ENCODE peak calls at places on chromosome 1, in six cellular contexts. One of them, this sample, is unnamed. For H3K4me1, the result is how much of the 10 kb centered on the place peaks cover.

GRCh38 chr1:25880518-25880917 is 5.0 kb upstream of the PAQR7 start:
- DNase-seq in fibroblast of lung: no peak
- DNase-seq in transverse colon: no peak
- DNase-seq in left ventricle myocardium inferior: no peak
- DNase-seq in cardiac muscle cell: no peak
- DNase-seq in spleen: peak
- DNase-seq in this sample: no peak

GRCh38 chr1:160637821-160638539 is 8.9 kb downstream of the SLAMF1 start:
- DNase-seq in fibroblast of lung: no peak
- DNase-seq in transverse colon: no peak
- DNase-seq in left ventricle myocardium inferior: no peak
- DNase-seq in cardiac muscle cell: no peak
- DNase-seq in spleen: no peak
- DNase-seq in this sample: no peak

GRCh38 chr1:221739018-221739676 is 2.7 kb downstream of the DUSP10 start:
- DNase-seq in fibroblast of lung: no peak
- DNase-seq in transverse colon: no peak
- DNase-seq in left ventricle myocardium inferior: no peak
- DNase-seq in cardiac muscle cell: no peak
- DNase-seq in spleen: peak
- DNase-seq in this sample: no peak

GRCh38 chr1:208004851-208005250 is 93.9 kb upstream of the CD34 start:
- DNase-seq in fibroblast of lung: no peak
- DNase-seq in transverse colon: no peak
- DNase-seq in left ventricle myocardium inferior: no peak
- DNase-seq in cardiac muscle cell: no peak
- DNase-seq in spleen: no peak
- DNase-seq in this sample: peak

GRCh38 chr1:95926331-95926730 is 692.3 kb downstream of the RWDD3 start:
- DNase-seq in fibroblast of lung: no peak
- DNase-seq in transverse colon: no peak
- DNase-seq in left ventricle myocardium inferior: no peak
- DNase-seq in cardiac muscle cell: no peak
- DNase-seq in spleen: no peak
- DNase-seq in this sample: no peak

GRCh38 chr1:230794871-230795645 is 47.9 kb downstream of the CAPN9 start:
- DNase-seq in fibroblast of lung: no peak
- DNase-seq in transverse colon: no peak
- DNase-seq in left ventricle myocardium inferior: no peak
- DNase-seq in cardiac muscle cell: no peak
- DNase-seq in spleen: no peak
- DNase-seq in this sample: no peak

GRCh38 chr1:62841587-62842169 is 57.7 kb downstream of the ATG4C start:
- DNase-seq in fibroblast of lung: peak
- DNase-seq in transverse colon: no peak
- DNase-seq in left ventricle myocardium inferior: no peak
- DNase-seq in cardiac muscle cell: peak
- DNase-seq in spleen: no peak
- DNase-seq in this sample: no peak

GRCh38 chr1:118504231-118504644 is 319.2 kb upstream of the SPAG17 start:
- DNase-seq in fibroblast of lung: no peak
- DNase-seq in transverse colon: no peak
- DNase-seq in left ventricle myocardium inferior: no peak
- DNase-seq in cardiac muscle cell: peak
- DNase-seq in spleen: no peak
- DNase-seq in this sample: no peak

GRCh38 chr1:207077470-207078377 is 10.9 kb upstream of the C4BPB start:
- DNase-seq in fibroblast of lung: peak
- DNase-seq in transverse colon: peak
- DNase-seq in left ventricle myocardium inferior: no peak
- DNase-seq in cardiac muscle cell: peak
- DNase-seq in spleen: no peak
- DNase-seq in this sample: peak

GRCh38 chr1:200457810-200458209 is 48.0 kb upstream of the ZNF281 start:
- DNase-seq in fibroblast of lung: no peak
- DNase-seq in transverse colon: no peak
- DNase-seq in left ventricle myocardium inferior: no peak
- DNase-seq in cardiac muscle cell: no peak
- DNase-seq in spleen: no peak
- DNase-seq in this sample: no peak

GRCh38 chr1:112938188-112938587 is 17.8 kb downstream of the SLC16A1 start:
- DNase-seq in fibroblast of lung: peak
- DNase-seq in transverse colon: no peak
- DNase-seq in left ventricle myocardium inferior: no peak
- DNase-seq in cardiac muscle cell: no peak
- DNase-seq in spleen: no peak
- DNase-seq in this sample: no peak

GRCh38 chr1:85258536-85259117 is 835 bp downstream of the C1orf52 start:
- DNase-seq in fibroblast of lung: no peak
- DNase-seq in transverse colon: no peak
- DNase-seq in left ventricle myocardium inferior: no peak
- DNase-seq in cardiac muscle cell: peak
- DNase-seq in spleen: no peak
- DNase-seq in this sample: peak

GRCh38 chr1:118988186-118989005 is at the start of gene TBX15:
- DNase-seq in fibroblast of lung: no peak
- DNase-seq in transverse colon: no peak
- DNase-seq in left ventricle myocardium inferior: no peak
- DNase-seq in cardiac muscle cell: no peak
- DNase-seq in spleen: no peak
- DNase-seq in this sample: peak

GRCh38 chr1:6603851-6604558 is 1.3 kb upstream of the KLHL21 start:
- DNase-seq in fibroblast of lung: peak
- DNase-seq in transverse colon: peak
- DNase-seq in left ventricle myocardium inferior: peak
- DNase-seq in cardiac muscle cell: peak
- DNase-seq in spleen: peak
- DNase-seq in this sample: peak

GRCh38 chr1:151720974-151721787 is at the start of gene RIIAD1:
- DNase-seq in fibroblast of lung: no peak
- DNase-seq in transverse colon: no peak
- DNase-seq in left ventricle myocardium inferior: peak
- DNase-seq in cardiac muscle cell: peak
- DNase-seq in spleen: peak
- DNase-seq in this sample: peak

GRCh38 chr1:173505401-173505800 is 28.3 kb downstream of the PRDX6 start:
- DNase-seq in fibroblast of lung: no peak
- DNase-seq in transverse colon: no peak
- DNase-seq in left ventricle myocardium inferior: no peak
- DNase-seq in cardiac muscle cell: no peak
- DNase-seq in spleen: no peak
- DNase-seq in this sample: no peak

GRCh38 chr1:53890522-53890941 is 935 bp upstream of the YIPF1 start:
- DNase-seq in fibroblast of lung: no peak
- DNase-seq in transverse colon: no peak
- DNase-seq in left ventricle myocardium inferior: no peak
- DNase-seq in cardiac muscle cell: no peak
- DNase-seq in spleen: no peak
- DNase-seq in this sample: peak

GRCh38 chr1:201692307-201693018 is 136.5 kb upstream of the IPO9 start:
- DNase-seq in fibroblast of lung: no peak
- DNase-seq in transverse colon: no peak
- DNase-seq in left ventricle myocardium inferior: no peak
- DNase-seq in cardiac muscle cell: no peak
- DNase-seq in spleen: no peak
- DNase-seq in this sample: peak

GRCh38 chr1:22234631-22235030 is 91.7 kb upstream of the WNT4 start:
- DNase-seq in fibroblast of lung: no peak
- DNase-seq in transverse colon: no peak
- DNase-seq in left ventricle myocardium inferior: no peak
- DNase-seq in cardiac muscle cell: no peak
- DNase-seq in spleen: no peak
- DNase-seq in this sample: peak

GRCh38 chr1:95073446-95073845 is 695 bp upstream of the ALG14 start:
- DNase-seq in fibroblast of lung: no peak
- DNase-seq in transverse colon: no peak
- DNase-seq in left ventricle myocardium inferior: no peak
- DNase-seq in cardiac muscle cell: no peak
- DNase-seq in spleen: no peak
- DNase-seq in this sample: no peak

GRCh38 chr1:95226781-95227660 is 7.0 kb upstream of the RWDD3 start:
- DNase-seq in fibroblast of lung: no peak
- DNase-seq in transverse colon: no peak
- DNase-seq in left ventricle myocardium inferior: no peak
- DNase-seq in cardiac muscle cell: no peak
- DNase-seq in spleen: no peak
- DNase-seq in this sample: no peak

GRCh38 chr1:51482881-51483280 is 36.2 kb downstream of the EPS15 start:
- DNase-seq in fibroblast of lung: peak
- DNase-seq in transverse colon: no peak
- DNase-seq in left ventricle myocardium inferior: no peak
- DNase-seq in cardiac muscle cell: no peak
- DNase-seq in spleen: no peak
- DNase-seq in this sample: no peak

GRCh38 chr1:97204468-97204867 is 482.9 kb downstream of the PTBP2 start:
- DNase-seq in fibroblast of lung: no peak
- DNase-seq in transverse colon: no peak
- DNase-seq in left ventricle myocardium inferior: no peak
- DNase-seq in cardiac muscle cell: no peak
- DNase-seq in spleen: no peak
- DNase-seq in this sample: no peak

GRCh38 chr1:54324750-54325704 is 81.2 kb downstream of the SSBP3 start:
- DNase-seq in fibroblast of lung: peak
- DNase-seq in transverse colon: no peak
- DNase-seq in left ventricle myocardium inferior: no peak
- DNase-seq in cardiac muscle cell: no peak
- DNase-seq in spleen: no peak
- DNase-seq in this sample: no peak

GRCh38 chr1:168834225-168834872 is 105.3 kb upstream of the DPT start:
- DNase-seq in fibroblast of lung: no peak
- DNase-seq in transverse colon: no peak
- DNase-seq in left ventricle myocardium inferior: no peak
- DNase-seq in cardiac muscle cell: no peak
- DNase-seq in spleen: no peak
- DNase-seq in this sample: no peak

DNA sequence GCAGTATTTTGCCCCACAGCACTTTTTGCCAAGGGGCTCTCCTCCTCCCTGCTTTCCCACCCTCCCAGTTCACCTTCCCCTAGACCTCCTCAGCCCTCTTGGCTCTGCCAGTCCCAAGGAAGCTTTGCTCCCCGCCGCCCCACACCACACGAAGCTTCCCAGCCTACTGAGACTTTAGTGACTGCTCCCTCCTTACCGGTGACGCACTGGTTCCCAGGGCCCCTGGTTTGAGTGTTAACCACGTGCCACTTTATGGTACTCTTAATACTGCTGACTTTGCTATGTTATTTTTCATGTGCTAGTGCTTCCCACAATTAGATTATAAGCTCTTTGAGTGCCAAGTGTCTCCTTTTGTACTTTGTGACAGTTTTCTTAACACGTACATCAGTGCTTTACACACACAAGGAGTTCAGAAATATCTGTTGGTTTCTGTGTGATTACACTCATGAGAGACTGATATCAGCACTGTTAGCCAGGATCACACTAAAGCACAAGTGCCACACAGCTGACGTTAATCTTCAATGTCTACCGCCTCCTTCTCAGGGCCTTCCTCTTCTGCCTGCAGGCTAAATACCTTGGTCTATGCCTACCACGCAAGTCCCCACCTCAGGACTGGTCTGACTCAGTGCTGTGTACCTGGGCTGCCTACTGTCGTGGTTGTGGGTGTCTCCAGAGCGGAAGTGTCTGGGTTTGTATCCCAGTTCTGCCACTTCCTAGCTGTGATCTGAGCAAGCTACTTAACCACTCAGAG is 61.0 kb downstream of the DNTTIP2 start:
- DNase-seq in fibroblast of lung: no peak
- DNase-seq in transverse colon: no peak
- DNase-seq in left ventricle myocardium inferior: no peak
- DNase-seq in cardiac muscle cell: no peak
- DNase-seq in spleen: no peak
- DNase-seq in this sample: no peak
- H3K4me1 ChIP-seq in fibroblast of lung: under half
- H3K4me1 ChIP-seq in transverse colon: under half
- H3K4me1 ChIP-seq in left ventricle myocardium inferior: under half
- H3K4me1 ChIP-seq in cardiac muscle cell: under half
- H3K4me1 ChIP-seq in spleen: under half
- H3K4me1 ChIP-seq in this sample: under half

DNA sequence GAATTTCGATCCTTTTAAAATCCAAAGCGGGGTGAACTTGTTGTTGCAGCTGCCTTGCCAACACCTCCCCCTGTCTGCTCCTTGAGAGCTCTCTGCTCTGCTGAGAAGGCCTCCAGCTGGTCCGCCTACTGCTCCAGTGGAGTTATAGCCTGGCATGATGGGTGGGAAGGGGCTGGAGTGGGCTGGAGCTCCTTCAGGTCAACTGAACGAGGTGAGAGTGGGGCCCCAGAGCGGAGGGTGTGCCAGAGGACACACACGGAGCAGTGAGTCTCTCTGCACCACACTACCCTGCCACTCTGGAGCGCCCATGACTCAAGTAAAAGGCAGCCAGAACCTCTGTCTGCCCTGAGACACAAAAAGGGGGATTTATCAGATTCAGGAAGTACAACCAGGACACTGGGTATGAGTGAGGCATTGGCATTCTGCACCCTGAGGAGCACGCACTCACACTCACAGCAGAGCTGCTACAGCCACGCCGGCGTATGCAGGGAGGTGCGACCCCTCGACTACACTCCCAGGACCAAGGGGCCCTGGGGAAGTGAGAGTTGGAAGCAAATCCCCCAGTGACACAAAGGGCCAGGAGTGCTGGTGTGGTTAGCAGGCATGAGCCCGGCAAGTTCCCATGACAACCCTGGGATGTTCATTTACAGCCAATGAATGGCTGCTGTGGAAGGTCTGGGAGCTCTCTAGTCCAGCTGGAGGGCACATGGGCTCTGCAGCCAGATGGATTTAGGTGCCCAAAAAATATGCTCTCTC is 28.0 kb upstream of the EVA1B start:
- DNase-seq in fibroblast of lung: peak
- DNase-seq in transverse colon: no peak
- DNase-seq in left ventricle myocardium inferior: no peak
- DNase-seq in cardiac muscle cell: no peak
- DNase-seq in spleen: peak
- DNase-seq in this sample: peak
- TF ChIP-seq CTCF in fibroblast of lung: no peak
- TF ChIP-seq CTCF in transverse colon: no peak
- TF ChIP-seq CTCF in left ventricle myocardium inferior: no peak
- TF ChIP-seq CTCF in cardiac muscle cell: peak
- TF ChIP-seq CTCF in spleen: no peak
- TF ChIP-seq CTCF in this sample: no peak

GRCh38 chr1:93593868-93594602 is 87.6 kb downstream of the BCAR3 start:
- DNase-seq in fibroblast of lung: no peak
- DNase-seq in transverse colon: no peak
- DNase-seq in left ventricle myocardium inferior: no peak
- DNase-seq in cardiac muscle cell: no peak
- DNase-seq in spleen: peak
- DNase-seq in this sample: peak
- H3K27ac ChIP-seq in fibroblast of lung: peak
- H3K27ac ChIP-seq in transverse colon: peak
- H3K27ac ChIP-seq in left ventricle myocardium inferior: peak
- H3K27ac ChIP-seq in cardiac muscle cell: no peak
- H3K27ac ChIP-seq in spleen: no peak
- H3K27ac ChIP-seq in this sample: peak

DNA sequence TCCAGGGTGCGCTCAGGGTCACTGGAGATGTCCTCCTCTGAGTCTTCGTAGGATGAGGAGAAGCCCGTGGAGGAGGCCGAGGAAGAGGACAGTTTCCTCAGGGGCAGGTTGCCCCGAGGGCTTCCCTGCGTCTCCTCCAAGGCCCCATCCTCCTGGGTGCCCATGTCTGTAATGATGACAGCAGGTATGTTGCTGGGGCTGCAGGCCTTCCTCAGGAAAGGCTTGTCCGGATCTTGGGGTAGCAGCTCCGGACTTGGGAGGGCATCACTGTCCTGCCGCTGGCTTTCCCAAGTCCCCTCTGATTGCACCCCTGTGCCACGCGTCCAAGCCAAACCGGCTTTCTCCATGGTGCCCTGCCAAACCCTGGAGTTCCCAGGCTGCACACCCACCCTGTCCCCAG is 3.5 kb downstream of the ITPKB start:
- DNase-seq in fibroblast of lung: no peak
- DNase-seq in transverse colon: no peak
- DNase-seq in left ventricle myocardium inferior: no peak
- DNase-seq in cardiac muscle cell: no peak
- DNase-seq in spleen: no peak
- DNase-seq in this sample: no peak
- H3K4me1 ChIP-seq in fibroblast of lung: under half
- H3K4me1 ChIP-seq in transverse colon: under half
- H3K4me1 ChIP-seq in left ventricle myocardium inferior: half or more
- H3K4me1 ChIP-seq in cardiac muscle cell: under half
- H3K4me1 ChIP-seq in spleen: half or more
- H3K4me1 ChIP-seq in this sample: under half